ENCODE peak calls at places on chromosomes 7 and 10, in four cellular contexts. Z, O, Q and Y are unnamed samples.

GRCh38 chr7:139777948-139778841 is at the start of gene HIPK2:
- DNase-seq in Z (no peak), O (no peak), Q (peak; percentile 56), Y (no peak)

GRCh38 chr7:54180796-54181195 is 361.4 kb upstream of the VSTM2A start:
- DNase-seq in Z (no peak), O (no peak), Q (no peak), Y (no peak)

GRCh38 chr7:103132995-103133688 is 15.8 kb downstream of the NAPEPLD start:
- DNase-seq in Z (no peak), O (no peak), Q (no peak), Y (no peak)

GRCh38 chr10:104559935-104560334 is 81.2 kb upstream of the SORCS3 start:
- DNase-seq in Z (no peak), O (no peak), Q (no peak), Y (no peak)

GRCh38 chr7:133369130-133369529 is 116.3 kb downstream of the EXOC4 start:
- DNase-seq in Z (no peak), O (no peak), Q (no peak), Y (no peak)

GRCh38 chr7:129612112-129613015 is 844 bp downstream of the NRF1 start:
- DNase-seq in Z (no peak), O (no peak), Q (no peak), Y (no peak)

GRCh38 chr7:89334785-89335184 is 539.2 kb upstream of the TEX47 start:
- DNase-seq in Z (no peak), O (no peak), Q (peak; percentile 2), Y (no peak)

GRCh38 chr7:140062118-140062527 is 628 bp downstream of the PARP12 start:
- DNase-seq in Z (no peak), O (no peak), Q (no peak), Y (no peak)

GRCh38 chr7:29606287-29606721 is 42.7 kb downstream of the PRR15 start:
- DNase-seq in Z (no peak), O (no peak), Q (peak; percentile 64), Y (no peak)

GRCh38 chr7:140594131-140594691 is 46.4 kb downstream of the DENND2A start:
- DNase-seq in Z (no peak), O (no peak), Q (no peak), Y (no peak)

GRCh38 chr10:44439845-44440244 is 54.9 kb upstream of the CXCL12 start:
- DNase-seq in Z (no peak), O (no peak), Q (no peak), Y (no peak)

GRCh38 chr7:119594956-119595355 is 678.0 kb upstream of the KCND2 start:
- DNase-seq in Z (no peak), O (no peak), Q (no peak), Y (peak; percentile 71)
- TF ChIP-seq SUZ12 in Z (no peak), O (no peak), Q (no peak), Y (no peak)

GRCh38 chr7:116196947-116197346 is 13.4 kb upstream of the TES start:
- DNase-seq in Z (no peak), O (no peak), Q (no peak), Y (no peak)
- H3K4me1 ChIP-seq in Z (no peaks in the 10 kb centered on the region), O (no peaks in the 10 kb centered on the region), Q (no peaks in the 10 kb centered on the region), Y (no peaks in the 10 kb centered on the region)

DNA sequence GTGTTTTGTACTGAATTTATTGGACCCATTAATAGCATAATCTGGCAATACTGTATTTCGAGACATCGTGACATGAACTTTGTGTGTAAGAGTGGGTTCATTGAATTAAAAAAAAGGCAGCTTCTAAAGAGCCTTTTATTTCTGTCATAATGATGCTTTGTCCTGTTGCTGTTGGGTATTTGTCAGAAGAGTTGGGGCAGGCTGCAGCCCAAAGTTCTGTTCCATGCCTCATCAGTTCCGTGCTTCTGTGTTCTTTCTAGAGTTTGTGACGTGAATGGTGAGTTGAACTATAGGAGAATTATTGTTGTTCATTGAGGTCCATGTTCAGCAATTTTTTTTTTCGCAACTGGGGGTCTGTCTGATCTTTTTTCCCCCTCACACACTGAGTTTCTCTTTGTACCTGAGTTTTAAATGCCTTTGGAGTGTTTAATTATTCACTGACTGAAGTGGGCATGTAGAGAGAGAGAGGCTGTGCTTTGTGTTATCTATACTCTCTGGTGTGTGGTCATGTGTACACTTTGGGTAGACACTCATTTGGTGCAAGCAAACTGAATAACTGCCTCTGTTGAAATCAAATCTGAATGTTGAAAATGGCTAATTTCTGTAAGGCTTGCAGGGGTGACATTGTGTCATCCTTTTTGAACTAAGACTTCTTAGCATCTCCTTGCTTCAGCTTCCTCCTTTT is 69.8 kb downstream of the ADD3 start:
- DNase-seq in Z (no peak), O (no peak), Q (peak; percentile 81), Y (no peak)
- H3K4me3 ChIP-seq in Z (peak overlapping the region; percentile 43), O (no peak overlapping the region), Q (peak overlapping the region; percentile 52), Y (no peak overlapping the region)

GRCh38 chr7:1541431-1542162 is 11.1 kb downstream of the MAFK start:
- DNase-seq in Z (no peak), O (no peak), Q (no peak), Y (no peak)
- TF ChIP-seq SUZ12 in Z (no peak), O (no peak), Q (no peak), Y (no peak)

GRCh38 chr10:119303886-119304285 is 96.5 kb downstream of the GRK5 start:
- DNase-seq in Z (no peak), O (no peak), Q (no peak), Y (no peak)

GRCh38 chr10:119301397-119301796 is 94.0 kb downstream of the GRK5 start:
- DNase-seq in Z (no peak), O (no peak), Q (no peak), Y (no peak)

GRCh38 chr10:119302172-119302571 is 94.8 kb downstream of the GRK5 start:
- DNase-seq in Z (no peak), O (no peak), Q (no peak), Y (no peak)

GRCh38 chr10:119304541-119304940 is 97.2 kb downstream of the GRK5 start:
- DNase-seq in Z (no peak), O (no peak), Q (no peak), Y (no peak)

GRCh38 chr10:119302591-119303253 is 95.4 kb downstream of the GRK5 start:
- DNase-seq in Z (no peak), O (no peak), Q (peak; percentile 10), Y (no peak)
- H3K4me1 ChIP-seq in Z (peaks cover 47% of the 10 kb centered on the region), O (no peaks in the 10 kb centered on the region), Q (peaks cover 50% of the 10 kb centered on the region), Y (peaks cover 2% of the 10 kb centered on the region)

DNA sequence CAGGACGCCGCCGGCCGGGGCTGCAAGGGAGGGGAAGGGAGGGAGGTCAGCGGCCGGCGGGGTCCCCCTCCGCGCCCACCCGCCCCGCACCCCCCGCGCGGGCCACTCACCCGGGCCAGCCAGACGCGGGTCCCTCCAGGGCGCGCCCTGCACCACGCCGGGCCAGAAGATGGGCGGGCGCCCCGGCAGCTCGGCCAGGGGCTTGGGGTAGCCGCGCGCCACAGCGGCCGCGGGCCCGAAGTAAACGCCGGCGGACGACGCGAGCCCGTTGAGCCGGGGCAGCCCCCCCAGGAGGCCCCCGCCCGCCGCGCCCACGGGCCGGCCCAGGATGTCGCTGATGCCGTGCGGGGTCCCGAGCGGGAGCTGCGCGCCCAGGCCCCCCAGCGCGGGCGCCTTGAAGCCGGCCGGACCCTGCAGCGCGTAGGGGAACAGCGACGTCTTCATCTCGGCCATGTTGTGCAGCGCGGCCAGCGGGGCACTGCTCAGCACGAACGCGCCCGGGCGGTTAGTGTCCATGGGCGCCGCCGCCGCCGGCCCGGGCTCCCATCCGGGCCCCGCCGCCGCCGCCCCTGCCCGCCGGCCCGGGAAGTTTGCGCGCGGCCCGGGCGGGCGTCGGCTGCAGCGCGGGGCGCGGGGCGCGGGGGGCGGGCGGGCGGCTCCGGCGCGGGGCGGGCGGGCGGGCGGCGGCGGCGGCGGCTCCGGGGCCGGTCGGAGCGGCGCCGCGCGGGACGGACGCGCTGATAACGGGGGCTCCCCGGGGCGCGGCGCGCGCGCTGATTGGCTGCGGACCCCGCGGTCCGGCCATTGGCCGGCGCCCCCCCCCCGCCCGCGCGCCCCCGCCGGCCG is at the start of gene NKX6-2:
- DNase-seq in Z (no peak), O (no peak), Q (no peak), Y (no peak)
- H3K4me3 ChIP-seq in Z (no peak within 1 kb of the TSS), O (no peak within 1 kb of the TSS), Q (no peak within 1 kb of the TSS), Y (peak within 1 kb of the TSS; percentile 24)

GRCh38 chr10:625751-626711 is 63.4 kb downstream of the DIP2C start:
- DNase-seq in Z (no peak), O (no peak), Q (no peak), Y (no peak)

GRCh38 chr10:623477-624311 is 65.8 kb downstream of the DIP2C start:
- DNase-seq in Z (no peak), O (no peak), Q (no peak), Y (no peak)

GRCh38 chr10:624312-624604 is 65.2 kb downstream of the DIP2C start:
- DNase-seq in Z (no peak), O (no peak), Q (no peak), Y (no peak)

GRCh38 chr10:625335-625699 is 64.2 kb downstream of the DIP2C start:
- DNase-seq in Z (no peak), O (no peak), Q (no peak), Y (no peak)

GRCh38 chr10:624605-625334 is 64.7 kb downstream of the DIP2C start:
- DNase-seq in Z (no peak), O (peak; percentile 38), Q (peak; percentile 69), Y (peak; percentile 23)
- TF ChIP-seq SUZ12 in Z (no peak), O (no peak), Q (no peak), Y (no peak)

GRCh38 chr10:33373263-33373662 is 38.8 kb upstream of the NRP1 start:
- DNase-seq in Z (no peak), O (no peak), Q (no peak), Y (no peak)
- H3K4me1 ChIP-seq in Z (no peaks in the 10 kb centered on the region), O (no peaks in the 10 kb centered on the region), Q (no peaks in the 10 kb centered on the region), Y (no peaks in the 10 kb centered on the region)

GRCh38 chr7:12726908-12727307 is 39.5 kb downstream of the ARL4A start:
- DNase-seq in Z (no peak), O (no peak), Q (no peak), Y (no peak)
- H3K4me3 ChIP-seq in Z (no peak overlapping the region), O (no peak overlapping the region), Q (no peak overlapping the region), Y (no peak overlapping the region)